ENCODE peak calls at places on chromosomes 3 and 15, in five cellular contexts. One of them, this sample, is unnamed.
A peak's percentile ranks its signal among the peaks of the same experiment; 100 is the strongest.

GRCh38 chr3:67400476-67400875 is 253.9 kb downstream of the SUCLG2 start:
- DNase-seq in fibroblast of the aortic adventitia: no peak
- DNase-seq in breast epithelium: no peak
- DNase-seq in NCI-H2081: no peak
- DNase-seq in astrocyte of the spinal cord: no peak
- DNase-seq in this sample: no peak

GRCh38 chr15:40103124-40103858 is 5.4 kb downstream of the BMF start:
- DNase-seq in fibroblast of the aortic adventitia: peak; percentile 71
- DNase-seq in breast epithelium: peak; percentile 96
- DNase-seq in NCI-H2081: peak; percentile 92
- DNase-seq in astrocyte of the spinal cord: peak; percentile 80
- DNase-seq in this sample: peak; percentile 71

GRCh38 chr3:47838503-47838902 is 35.6 kb downstream of the DHX30 start:
- DNase-seq in fibroblast of the aortic adventitia: no peak
- DNase-seq in breast epithelium: no peak
- DNase-seq in NCI-H2081: no peak
- DNase-seq in astrocyte of the spinal cord: no peak
- DNase-seq in this sample: no peak

GRCh38 chr3:65126527-65127440 is 439.0 kb upstream of the ADAMTS9 start:
- DNase-seq in fibroblast of the aortic adventitia: peak; percentile 47
- DNase-seq in breast epithelium: no peak
- DNase-seq in NCI-H2081: no peak
- DNase-seq in astrocyte of the spinal cord: peak; percentile 74
- DNase-seq in this sample: peak; percentile 60

GRCh38 chr3:192259661-192260060 is 467.7 kb downstream of the FGF12 start:
- DNase-seq in fibroblast of the aortic adventitia: no peak
- DNase-seq in breast epithelium: no peak
- DNase-seq in NCI-H2081: no peak
- DNase-seq in astrocyte of the spinal cord: no peak
- DNase-seq in this sample: no peak

GRCh38 chr15:25250906-25251622 is 187.8 kb downstream of the UBE3A start:
- DNase-seq in fibroblast of the aortic adventitia: no peak
- DNase-seq in breast epithelium: peak; percentile 10
- DNase-seq in NCI-H2081: no peak
- DNase-seq in astrocyte of the spinal cord: no peak
- DNase-seq in this sample: no peak

GRCh38 chr3:9276761-9277370 is 27.4 kb upstream of the SRGAP3 start:
- DNase-seq in fibroblast of the aortic adventitia: peak; percentile 40
- DNase-seq in breast epithelium: no peak
- DNase-seq in NCI-H2081: no peak
- DNase-seq in astrocyte of the spinal cord: no peak
- DNase-seq in this sample: no peak

GRCh38 chr3:194686816-194687637 is 1.3 kb downstream of the FAM43A start:
- DNase-seq in fibroblast of the aortic adventitia: peak; percentile 68
- DNase-seq in breast epithelium: no peak
- DNase-seq in NCI-H2081: peak; percentile 26
- DNase-seq in astrocyte of the spinal cord: peak; percentile 54
- DNase-seq in this sample: peak; percentile 44

GRCh38 chr3:18648163-18648562 is 223.0 kb upstream of the SATB1 start:
- DNase-seq in fibroblast of the aortic adventitia: no peak
- DNase-seq in breast epithelium: no peak
- DNase-seq in NCI-H2081: no peak
- DNase-seq in astrocyte of the spinal cord: no peak
- DNase-seq in this sample: no peak

GRCh38 chr15:26201177-26201858 is 338.2 kb upstream of the ATP10A start:
- DNase-seq in fibroblast of the aortic adventitia: no peak
- DNase-seq in breast epithelium: no peak
- DNase-seq in NCI-H2081: no peak
- DNase-seq in astrocyte of the spinal cord: no peak
- DNase-seq in this sample: no peak

GRCh38 chr3:160568989-160569388 is 3.6 kb upstream of the KPNA4 start:
- DNase-seq in fibroblast of the aortic adventitia: no peak
- DNase-seq in breast epithelium: no peak
- DNase-seq in NCI-H2081: no peak
- DNase-seq in astrocyte of the spinal cord: no peak
- DNase-seq in this sample: no peak